ENCODE peak calls at places on chromosomes 13 and 19, in five cellular contexts. Q is epithelial cell of esophagus, X is upper lobe of left lung, S is foreskin keratinocyte, J is omental fat pad. H is an unnamed sample.

GRCh38 chr13:47474326-47474725 is 526.7 kb downstream of the SUCLA2 start:
- DNase-seq in Q (no peak), X (no peak), S (no peak), J (no peak), H (no peak)

GRCh38 chr13:112074139-112074710 is 7.3 kb downstream of the SOX1 start:
- DNase-seq in Q (no peak), X (no peak), S (no peak), J (no peak), H (no peak)

GRCh38 chr13:26591672-26592071 is 34.2 kb downstream of the WASF3 start:
- DNase-seq in Q (no peak), X (no peak), S (no peak), J (no peak), H (no peak)

GRCh38 chr19:18660051-18660910 is 23.2 kb upstream of the CRTC1 start:
- DNase-seq in Q (no peak), X (peak; percentile 50), S (no peak), J (peak; percentile 46), H (no peak)

GRCh38 chr19:41218615-41219507 is at the start of gene AXL:
- DNase-seq in Q (peak; percentile 98), X (peak; percentile 53), S (peak; percentile 89), J (no peak), H (no peak)

GRCh38 chr19:6654347-6655310 is 15.3 kb downstream of the TNFSF14 start:
- DNase-seq in Q (no peak), X (no peak), S (no peak), J (no peak), H (no peak)

GRCh38 chr13:109760372-109760771 is 26.0 kb downstream of the IRS2 start:
- DNase-seq in Q (no peak), X (no peak), S (no peak), J (no peak), H (no peak)

GRCh38 chr19:16070366-16070990 is 5.8 kb upstream of the TPM4 start:
- DNase-seq in Q (peak; percentile 85), X (peak; percentile 95), S (peak; percentile 61), J (no peak), H (peak; percentile 64)

GRCh38 chr19:5113101-5113557 is 144.2 kb downstream of the KDM4B start:
- DNase-seq in Q (no peak), X (no peak), S (no peak), J (no peak), H (no peak)

GRCh38 chr13:69565334-69565733 is 542.3 kb upstream of the ATXN8OS start:
- DNase-seq in Q (peak; percentile 76), X (no peak), S (peak; percentile 4), J (no peak), H (no peak)

GRCh38 chr19:10288662-10289166 is 1.0 kb upstream of the ICAM5 start:
- DNase-seq in Q (peak; percentile 63), X (peak; percentile 68), S (no peak), J (no peak), H (no peak)

GRCh38 chr19:1376415-1376805 is 7.3 kb upstream of the NDUFS7 start:
- DNase-seq in Q (no peak), X (no peak), S (no peak), J (no peak), H (no peak)

GRCh38 chr19:1377176-1377964 is 6.3 kb upstream of the NDUFS7 start:
- DNase-seq in Q (no peak), X (no peak), S (no peak), J (no peak), H (no peak)

GRCh38 chr19:1379126-1379905 is 4.4 kb upstream of the NDUFS7 start:
- DNase-seq in Q (no peak), X (no peak), S (no peak), J (no peak), H (no peak)

GRCh38 chr19:1379961-1380489 is 3.7 kb upstream of the NDUFS7 start:
- DNase-seq in Q (no peak), X (no peak), S (no peak), J (no peak), H (no peak)

GRCh38 chr19:1377965-1378785 is 5.5 kb upstream of the NDUFS7 start:
- DNase-seq in Q (no peak), X (no peak), S (no peak), J (no peak), H (no peak)
- TF ChIP-seq CTCF in Q (no peak), X (no peak), S (no peak), J (no peak), H (no peak)

DNA sequence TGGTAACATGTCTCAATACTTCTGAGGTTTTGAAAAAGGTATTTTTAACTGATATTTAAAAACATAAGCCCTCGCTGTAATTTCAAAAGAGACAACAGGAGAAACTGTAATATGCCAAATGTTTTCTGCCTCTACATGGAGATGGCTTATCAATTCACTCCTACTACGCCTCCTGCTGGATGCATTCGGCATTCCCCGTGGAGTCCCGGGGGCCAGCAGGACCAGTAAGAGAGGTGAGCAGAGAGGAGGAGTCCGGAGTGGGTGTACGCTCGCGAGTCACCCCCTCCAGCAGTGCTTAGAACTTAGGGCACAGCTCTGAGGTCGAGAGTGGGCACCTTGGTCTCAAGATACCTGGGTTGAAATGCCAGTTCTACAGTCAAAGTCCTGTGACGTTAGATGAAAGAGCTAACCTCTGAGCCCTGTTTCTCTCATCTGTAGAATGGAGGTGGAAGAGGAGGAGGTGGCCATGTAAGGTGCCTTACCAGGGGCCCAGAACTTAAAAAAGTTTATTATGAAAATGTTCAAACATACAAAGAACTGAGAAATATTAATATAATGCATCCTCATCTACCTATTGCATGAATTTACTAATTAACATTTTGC is 110.2 kb downstream of the STK24 start:
- DNase-seq in Q (peak; percentile 57), X (no peak), S (no peak), J (no peak), H (no peak)
- TF ChIP-seq CTCF in Q (peak; percentile 65), X (peak; percentile 34), S (peak; percentile 70), J (no peak), H (peak; percentile 33)

GRCh38 chr19:13696839-13697238 is 67.5 kb upstream of the MRI1 start:
- DNase-seq in Q (no peak), X (no peak), S (no peak), J (no peak), H (no peak)
- TF ChIP-seq CTCF in Q (no peak), X (no peak), S (no peak), J (no peak), H (no peak)

DNA sequence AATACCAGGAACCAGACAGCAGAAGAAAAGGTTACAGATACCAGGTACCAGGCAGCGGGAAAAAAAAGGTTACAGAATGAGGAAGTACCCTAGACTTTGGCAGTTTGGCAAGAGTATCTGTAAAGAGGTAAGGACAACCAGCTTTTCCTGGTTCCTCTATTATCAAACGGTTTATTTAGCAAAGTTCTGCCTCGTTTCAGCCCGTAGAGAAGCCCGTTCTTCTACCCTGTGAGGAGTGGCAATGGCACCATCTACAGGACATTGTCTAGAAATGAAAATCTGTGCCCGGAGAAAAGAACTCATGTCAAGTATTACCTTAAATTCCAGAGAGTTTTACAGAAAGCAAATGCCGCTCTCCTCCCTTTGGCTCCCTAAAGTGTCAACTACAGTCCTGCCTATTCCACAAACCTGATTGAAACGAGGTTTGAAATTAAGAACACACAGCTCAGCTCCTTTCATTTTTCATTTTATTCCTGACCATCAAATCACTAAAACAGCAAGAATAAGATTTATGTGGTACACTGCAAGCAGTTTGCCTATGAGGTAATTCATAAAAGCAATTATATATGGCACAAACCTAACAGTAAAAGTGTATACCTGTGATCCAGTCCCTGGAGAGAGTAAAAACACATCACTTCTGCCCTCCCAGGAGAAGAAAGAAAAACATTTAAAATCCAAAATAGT is 226.3 kb downstream of the SLC7A1 start:
- DNase-seq in Q (peak; percentile 48), X (no peak), S (no peak), J (no peak), H (no peak)
- TF ChIP-seq CTCF in Q (peak; percentile 66), X (peak; percentile 28), S (peak; percentile 71), J (no peak), H (no peak)

DNA sequence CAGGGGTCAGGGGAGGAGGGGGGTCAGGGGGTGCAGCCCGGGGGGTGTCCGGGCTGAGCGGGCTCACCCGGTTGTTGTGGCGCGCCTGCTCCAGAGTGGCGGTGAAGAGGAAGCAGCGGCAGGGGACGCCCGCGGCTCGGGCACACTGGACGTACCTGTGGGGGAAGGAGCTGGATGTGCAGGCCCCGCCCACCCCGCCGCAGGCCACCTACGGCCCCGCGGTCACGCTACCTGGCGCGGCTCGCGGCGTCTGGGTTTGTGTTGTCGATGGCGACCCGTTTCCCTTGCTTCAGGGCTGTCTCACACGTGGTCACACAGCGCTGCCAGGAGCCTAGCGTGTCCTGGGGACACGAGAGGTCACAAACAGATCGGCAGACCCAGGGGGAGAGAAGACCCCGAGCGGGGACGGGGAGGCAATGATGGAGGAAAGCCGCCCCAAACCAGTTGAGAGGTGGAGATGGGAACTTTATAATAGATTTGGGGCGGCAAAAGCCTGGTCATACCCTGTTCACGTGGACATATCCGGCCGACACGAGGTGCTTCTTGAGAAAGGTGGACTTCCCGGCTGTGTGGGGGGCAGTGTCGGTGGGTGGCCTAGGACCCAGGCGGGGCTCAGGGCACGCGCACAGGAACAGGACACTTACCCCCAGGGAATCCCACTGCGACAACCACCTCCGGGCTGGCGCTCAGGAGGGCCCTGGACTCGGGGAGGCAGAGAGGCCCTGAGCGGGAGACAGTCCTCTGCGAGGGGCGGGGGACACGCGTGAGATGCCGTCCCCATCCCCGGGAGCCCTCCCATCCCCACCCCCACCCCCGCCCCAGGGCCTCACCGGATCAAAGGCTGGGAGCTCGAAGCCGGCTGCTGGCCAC is 5.6 kb downstream of the PNKP start:
- DNase-seq in Q (peak; percentile 24), X (no peak), S (no peak), J (no peak), H (no peak)
- TF ChIP-seq CTCF in Q (no peak), X (no peak), S (no peak), J (no peak), H (no peak)